ENCODE peak calls at places on chromosome 1, in four cellular contexts. H is brain microvascular endothelial cell, D is sigmoid colon, B is H7. I is an unnamed sample. For H3K27me3, the result is how much of the 10 kb centered on the place peaks cover.

GRCh38 chr1:155481761-155482160 is 80.8 kb downstream of the ASH1L start:
- DNase-seq in H (no peak), D (no peak), B (no peak), I (no peak)

GRCh38 chr1:169565335-169566271 is 20.7 kb downstream of the F5 start:
- DNase-seq in H (no peak), D (no peak), B (no peak), I (no peak)

GRCh38 chr1:153796786-153797659 is 21.8 kb downstream of the SLC27A3 start:
- DNase-seq in H (peak), D (peak), B (peak), I (peak)

GRCh38 chr1:161838362-161838761 is 72.2 kb downstream of the ATF6 start:
- DNase-seq in H (no peak), D (peak), B (no peak), I (no peak)

GRCh38 chr1:175073633-175074032 is 6.0 kb downstream of the TNN start:
- DNase-seq in H (no peak), D (no peak), B (peak), I (peak)

GRCh38 chr1:52848423-52848822 is 5.9 kb downstream of the ZYG11A start:
- DNase-seq in H (no peak), D (no peak), B (no peak), I (no peak)

GRCh38 chr1:15283500-15283899 is 36.5 kb downstream of the FHAD1 start:
- DNase-seq in H (no peak), D (peak), B (no peak), I (peak)

GRCh38 chr1:109721046-109721445 is 9.0 kb downstream of the GSTM5 start:
- DNase-seq in H (no peak), D (no peak), B (no peak), I (no peak)

GRCh38 chr1:179775009-179775408 is 31.9 kb downstream of the FAM163A start:
- DNase-seq in H (no peak), D (no peak), B (no peak), I (no peak)

GRCh38 chr1:244341455-244342450 is 110.0 kb downstream of the ADSS2 start:
- DNase-seq in H (no peak), D (no peak), B (peak), I (peak)

GRCh38 chr1:82632164-82632563 is 831.4 kb downstream of the ADGRL2 start:
- DNase-seq in H (no peak), D (no peak), B (no peak), I (no peak)

GRCh38 chr1:208189716-208190115 is 54.5 kb downstream of the PLXNA2 start:
- DNase-seq in H (no peak), D (no peak), B (no peak), I (no peak)

GRCh38 chr1:181503130-181503810 is 20.0 kb downstream of the CACNA1E start:
- DNase-seq in H (no peak), D (peak), B (no peak), I (no peak)

GRCh38 chr1:208265525-208265924 is 21.3 kb upstream of the PLXNA2 start:
- DNase-seq in H (no peak), D (no peak), B (no peak), I (no peak)

GRCh38 chr1:51073456-51073855 is 28.6 kb upstream of the C1orf185 start:
- DNase-seq in H (no peak), D (no peak), B (no peak), I (no peak)

GRCh38 chr1:32764826-32765545 is 52.2 kb downstream of the YARS1 start:
- DNase-seq in H (no peak), D (no peak), B (no peak), I (peak)

GRCh38 chr1:26122988-26123973 is 11.7 kb downstream of the PDIK1L start:
- DNase-seq in H (peak), D (no peak), B (no peak), I (no peak)

GRCh38 chr1:48552903-48553626 is 81.1 kb upstream of the SPATA6 start:
- DNase-seq in H (no peak), D (no peak), B (no peak), I (no peak)

GRCh38 chr1:150513275-150513885 is 2.2 kb upstream of the FALEC start:
- DNase-seq in H (no peak), D (no peak), B (no peak), I (no peak)

DNA sequence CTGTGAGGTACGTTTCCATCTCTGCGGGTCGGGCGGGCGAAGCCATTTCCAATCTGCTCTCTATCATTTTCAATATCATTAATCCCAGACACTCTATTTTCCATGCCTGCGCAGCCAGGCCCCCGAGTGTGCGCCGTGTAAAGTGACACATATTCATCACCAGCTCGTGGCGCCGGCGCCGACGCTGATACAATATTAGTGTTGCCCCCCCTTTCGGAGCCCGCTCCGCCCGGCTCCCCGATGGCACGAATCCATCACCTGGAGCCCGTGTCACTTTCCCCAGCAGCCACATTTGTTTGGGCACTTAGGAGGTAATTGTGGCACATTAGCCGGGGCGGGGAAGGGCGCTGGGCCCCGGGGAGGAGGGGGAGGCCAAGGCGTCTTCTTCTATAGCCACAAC is 33.7 kb upstream of the DMBX1 start:
- DNase-seq in H (no peak), D (no peak), B (no peak), I (no peak)
- H3K27me3 ChIP-seq in H (half or more), D (under half), B (half or more), I (half or more)

GRCh38 chr1:39149509-39149908 is 55.0 kb upstream of the MACF1 start:
- DNase-seq in H (no peak), D (no peak), B (no peak), I (no peak)
- H3K4me3 ChIP-seq in H (no peak), D (no peak), B (no peak), I (no peak)

GRCh38 chr1:228474507-228474906 is 12.7 kb upstream of the RNF187 start:
- DNase-seq in H (no peak), D (no peak), B (no peak), I (no peak)
- H3K27me3 ChIP-seq in H (under half), D (under half), B (under half), I (under half)

GRCh38 chr1:44783697-44784093 is 4.3 kb downstream of the BEST4 start:
- DNase-seq in H (no peak), D (no peak), B (no peak), I (no peak)
- H3K4me3 ChIP-seq in H (peak), D (peak), B (peak), I (peak)

GRCh38 chr1:90834354-90835171 is 117.5 kb upstream of the BARHL2 start:
- DNase-seq in H (no peak), D (no peak), B (no peak), I (peak)

GRCh38 chr1:90836345-90836679 is 119.2 kb upstream of the BARHL2 start:
- DNase-seq in H (no peak), D (no peak), B (no peak), I (no peak)

GRCh38 chr1:90833497-90834087 is 116.5 kb upstream of the BARHL2 start:
- DNase-seq in H (no peak), D (no peak), B (no peak), I (no peak)

GRCh38 chr1:90835661-90836344 is 118.7 kb upstream of the BARHL2 start:
- DNase-seq in H (no peak), D (peak), B (peak), I (peak)

GRCh38 chr1:90835172-90835660 is 118.1 kb upstream of the BARHL2 start:
- DNase-seq in H (no peak), D (no peak), B (no peak), I (no peak)
- H3K27me3 ChIP-seq in H (half or more), D (half or more), B (half or more), I (under half)

GRCh38 chr1:152048641-152048970 is 11.8 kb upstream of the S100A11 start:
- DNase-seq in H (no peak), D (no peak), B (no peak), I (no peak)
- H3K4me3 ChIP-seq in H (peak), D (no peak), B (no peak), I (peak)

DNA sequence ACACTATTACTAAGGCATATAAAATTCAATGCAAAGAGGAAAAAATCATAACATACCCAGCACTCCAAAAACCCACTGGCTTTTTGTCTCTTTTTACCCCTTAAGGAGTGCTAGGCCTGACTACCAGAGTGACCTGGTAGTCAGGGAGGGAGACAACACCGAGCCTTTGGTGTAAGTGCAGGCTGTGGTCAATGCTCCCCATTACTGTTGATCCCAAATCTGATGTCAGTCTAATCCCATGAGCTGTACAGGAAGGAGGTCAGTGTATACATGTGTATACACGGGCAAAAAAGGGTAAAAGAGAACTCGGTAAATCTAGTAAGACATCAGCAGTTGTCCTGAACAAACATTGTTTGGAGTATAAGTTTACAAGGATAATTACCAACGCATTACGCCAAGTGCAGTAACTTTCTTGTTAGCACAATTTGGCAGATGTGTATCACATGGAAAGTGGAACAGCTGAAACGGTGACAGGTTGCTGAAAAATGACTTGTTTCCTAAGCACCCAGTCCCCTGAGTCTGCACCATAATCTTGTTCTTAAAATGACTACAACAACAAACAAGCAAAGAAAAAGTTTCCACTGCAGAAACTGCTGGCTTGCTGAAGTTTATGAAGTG is 217.9 kb downstream of the KCNH1 start:
- DNase-seq in H (no peak), D (no peak), B (no peak), I (no peak)
- H3K27me3 ChIP-seq in H (under half), D (under half), B (under half), I (under half)

DNA sequence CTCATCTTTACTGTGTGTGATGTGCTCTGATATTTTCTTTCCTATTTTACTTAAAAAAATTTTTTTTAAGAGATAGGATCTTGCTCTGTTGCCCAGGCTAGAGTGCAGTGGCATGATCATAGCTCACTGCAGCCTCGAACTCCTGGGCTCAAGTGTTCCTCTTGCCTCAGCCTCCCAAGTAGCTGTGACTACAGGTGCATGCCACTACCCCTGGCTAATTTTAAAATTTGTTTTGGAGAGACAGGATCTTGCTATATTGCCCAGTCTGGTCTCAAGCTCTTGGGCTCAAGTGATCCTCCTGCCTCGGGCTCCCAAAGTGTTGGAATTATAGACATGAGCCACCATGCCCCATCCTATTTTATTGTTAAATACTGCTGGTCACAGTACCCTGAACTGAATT is 67.4 kb downstream of the FOXD2 start:
- DNase-seq in H (no peak), D (no peak), B (no peak), I (peak)
- H3K4me3 ChIP-seq in H (no peak), D (no peak), B (no peak), I (no peak)